ENCODE peak calls at places on chromosomes 13 and 19, in five cellular contexts. M is K562, J is HepG2, E is SK-N-SH, L is GM12878. I is an unnamed sample.

GRCh38 chr13:48220592-48221300 is 12.3 kb upstream of the ITM2B start:
- DNase-seq in M (no peak), J (no peak), E (no peak), L (no peak), I (no peak)

GRCh38 chr19:45501730-45502014 is 3.4 kb downstream of the PPM1N start:
- DNase-seq in M (peak; percentile 75), J (no peak), E (peak; percentile 35), L (no peak), I (no peak)

GRCh38 chr13:47480121-47480520 is 521.0 kb downstream of the SUCLA2 start:
- DNase-seq in M (no peak), J (no peak), E (no peak), L (no peak), I (peak; percentile 96)

GRCh38 chr13:107374038-107374437 is 806.1 kb upstream of the ARGLU1 start:
- DNase-seq in M (no peak), J (no peak), E (no peak), L (no peak), I (peak; percentile 83)

GRCh38 chr13:97125051-97125809 is 96.9 kb upstream of the MBNL2 start:
- DNase-seq in M (no peak), J (peak; percentile 17), E (peak; percentile 50), L (peak; percentile 63), I (peak; percentile 74)

GRCh38 chr13:113724780-113725315 is 34.2 kb upstream of the TMEM255B start:
- DNase-seq in M (peak; percentile 66), J (peak; percentile 53), E (peak; percentile 90), L (peak; percentile 12), I (peak; percentile 23)

GRCh38 chr13:111027481-111028439 is 87.3 kb upstream of the ARHGEF7 start:
- DNase-seq in M (no peak), J (peak; percentile 6), E (no peak), L (no peak), I (peak; percentile 50)

GRCh38 chr13:27039171-27039701 is 132.4 kb downstream of the USP12 start:
- DNase-seq in M (no peak), J (no peak), E (no peak), L (no peak), I (no peak)

GRCh38 chr19:3745363-3746045 is 16.0 kb downstream of the APBA3 start:
- DNase-seq in M (no peak), J (no peak), E (no peak), L (no peak), I (no peak)

GRCh38 chr13:28751210-28751935 is 32.6 kb upstream of the SLC46A3 start:
- DNase-seq in M (no peak), J (no peak), E (no peak), L (no peak), I (no peak)

GRCh38 chr13:85266771-85267170 is 532.4 kb downstream of the SLITRK6 start:
- DNase-seq in M (no peak), J (no peak), E (no peak), L (no peak), I (no peak)

GRCh38 chr19:36115453-36116343 is at the start of gene TBCB:
- DNase-seq in M (peak; percentile 94), J (peak; percentile 25), E (peak; percentile 90), L (no peak), I (peak; percentile 28)
- TF ChIP-seq MXI1 in M (no peak), J (peak; percentile 34), E (peak; percentile 16), L (no peak), I (no peak)

GRCh38 chr13:66972659-66973058 is 257.5 kb downstream of the PCDH9 start:
- DNase-seq in M (no peak), J (no peak), E (no peak), L (no peak), I (peak; percentile 34)
- TF ChIP-seq MXI1 in M (no peak), J (no peak), E (no peak), L (no peak), I (no peak)

DNA sequence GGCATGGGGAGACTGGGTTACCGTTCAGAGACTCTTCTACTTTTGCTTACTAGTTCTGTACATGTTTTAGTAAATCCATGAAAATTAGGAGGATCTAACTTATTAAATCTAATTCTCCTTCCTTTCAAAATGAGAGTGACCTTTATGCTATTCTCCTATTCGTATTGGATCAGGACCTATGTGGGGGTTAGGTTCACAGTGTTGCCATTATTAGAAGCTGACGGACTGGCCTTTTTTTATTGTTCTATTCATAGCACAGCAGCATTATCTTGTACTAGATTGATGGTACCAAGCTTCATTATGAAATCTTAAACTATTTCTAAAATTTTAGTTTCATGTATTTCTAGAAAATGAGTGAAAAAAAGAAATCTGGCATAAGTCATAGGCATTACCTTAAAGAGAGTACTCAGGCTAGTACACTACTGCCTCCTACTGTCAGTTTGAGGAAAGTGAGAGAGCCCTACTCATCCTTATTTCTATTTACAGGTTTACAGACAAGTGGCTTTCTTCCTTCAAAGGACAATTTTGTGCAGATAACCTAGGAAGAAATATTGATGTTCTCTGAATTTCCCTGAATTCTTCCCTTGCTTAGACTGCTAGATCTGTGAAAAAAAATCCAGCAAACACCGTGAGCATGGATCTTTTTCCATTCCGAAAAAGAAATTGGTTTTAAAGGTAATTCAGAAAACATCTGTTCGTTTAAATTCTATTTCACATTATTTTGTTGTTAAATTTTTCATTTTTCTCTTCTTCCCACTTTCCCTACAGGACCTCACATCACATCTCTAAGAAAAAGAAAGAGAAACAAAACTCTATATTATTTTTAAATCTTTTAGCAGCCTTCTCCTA is 485.5 kb downstream of the DIAPH3 start:
- DNase-seq in M (peak; percentile 23), J (peak; percentile 42), E (peak; percentile 55), L (no peak), I (peak; percentile 72)
- TF ChIP-seq MXI1 in M (no peak), J (no peak), E (no peak), L (no peak), I (no peak)

GRCh38 chr19:28632357-28633076 is 580.4 kb downstream of the UQCRFS1 start:
- DNase-seq in M (no peak), J (no peak), E (no peak), L (no peak), I (no peak)

GRCh38 chr19:28634837-28635236 is 578.1 kb downstream of the UQCRFS1 start:
- DNase-seq in M (no peak), J (no peak), E (no peak), L (no peak), I (no peak)

GRCh38 chr19:28631931-28632330 is 581.0 kb downstream of the UQCRFS1 start:
- DNase-seq in M (no peak), J (no peak), E (no peak), L (no peak), I (no peak)

GRCh38 chr19:28634031-28634328 is 579.0 kb downstream of the UQCRFS1 start:
- DNase-seq in M (no peak), J (no peak), E (no peak), L (no peak), I (no peak)

DNA sequence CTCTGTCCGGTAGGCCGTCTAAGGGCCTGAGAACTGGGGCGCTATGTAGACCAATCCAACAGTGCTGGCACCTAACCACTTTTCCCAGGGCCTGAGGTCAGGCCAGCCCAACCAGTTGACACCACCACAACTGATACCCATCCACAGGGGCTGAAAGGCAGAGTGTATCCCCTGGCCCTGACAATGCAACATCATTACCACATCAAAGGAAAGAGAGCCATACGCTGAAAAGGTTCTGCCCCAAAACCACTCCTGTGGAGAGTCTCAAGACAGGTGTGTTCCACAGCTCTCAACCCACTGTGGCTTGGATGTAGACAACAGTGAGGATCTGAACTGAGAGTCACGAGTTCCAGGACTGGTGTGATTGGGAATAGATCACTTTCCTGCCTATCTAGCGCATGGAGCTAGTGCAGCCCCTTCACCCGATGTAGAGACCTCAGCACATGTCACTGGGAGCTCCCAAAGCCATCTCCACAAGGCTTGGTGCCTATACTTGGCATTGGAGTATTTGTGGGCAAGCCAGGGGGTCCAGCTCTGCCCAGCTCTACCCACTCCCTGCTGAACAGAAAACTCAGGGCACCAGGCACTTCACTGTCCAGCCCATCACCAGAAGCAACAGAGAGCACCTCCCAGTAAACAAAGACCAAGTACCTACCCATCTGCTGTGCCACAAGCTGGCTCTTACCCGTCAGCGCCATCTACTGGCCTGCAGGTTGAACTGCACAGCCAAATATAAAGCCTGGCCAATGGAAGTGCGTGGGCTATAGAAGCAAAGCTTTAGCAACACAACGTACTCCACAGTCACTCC is 579.5 kb downstream of the UQCRFS1 start:
- DNase-seq in M (peak; percentile 76), J (no peak), E (peak; percentile 52), L (no peak), I (peak; percentile 1)
- TF ChIP-seq MXI1 in M (no peak), J (no peak), E (no peak), L (no peak), I (no peak)

GRCh38 chr13:50026788-50027473 is 11.7 kb downstream of the KCNRG start:
- DNase-seq in M (no peak), J (no peak), E (no peak), L (peak; percentile 80), I (no peak)
- TF ChIP-seq MXI1 in M (no peak), J (no peak), E (no peak), L (peak; percentile 78), I (no peak)

DNA sequence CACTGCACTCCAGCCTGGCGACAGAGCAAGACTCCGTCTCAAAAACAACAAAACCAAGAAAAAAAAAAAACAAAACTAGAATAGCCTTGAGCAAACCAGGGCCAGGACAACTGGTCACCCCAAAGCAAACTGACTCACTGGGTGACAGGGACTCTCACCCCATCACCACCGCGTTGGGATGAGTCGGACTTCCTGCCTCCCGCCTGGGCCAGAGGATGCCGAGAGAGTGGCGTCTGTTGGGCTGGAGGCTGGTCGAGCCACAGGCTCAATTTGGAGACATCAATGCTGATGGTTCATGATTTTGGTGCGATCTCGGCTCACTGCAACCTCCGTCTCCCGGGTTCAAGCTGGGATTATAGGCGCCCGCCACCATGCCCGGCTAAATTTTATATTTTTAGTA is 11.6 kb downstream of the TMPRSS9 start:
- DNase-seq in M (no peak), J (no peak), E (no peak), L (no peak), I (peak; percentile 60)
- TF ChIP-seq MXI1 in M (no peak), J (no peak), E (no peak), L (no peak), I (no peak)

GRCh38 chr13:33172400-33172799 is 113.2 kb downstream of the STARD13 start:
- DNase-seq in M (no peak), J (no peak), E (no peak), L (no peak), I (no peak)
- TF ChIP-seq MXI1 in M (no peak), J (no peak), E (no peak), L (no peak), I (no peak)

GRCh38 chr13:73338389-73338788 is 279.6 kb downstream of the KLF5 start:
- DNase-seq in M (no peak), J (no peak), E (no peak), L (no peak), I (no peak)
- TF ChIP-seq MXI1 in M (no peak), J (no peak), E (no peak), L (no peak), I (no peak)